ENCODE peak calls at places on chromosomes 4 and X, in ten cellular contexts. One of them, this sample, is unnamed.

GRCh38 chr4:73776363-73776762 is 36.0 kb downstream of the CXCL8 start:
- DNase-seq in WERI-Rb-1: no peak
- DNase-seq in ovary: no peak
- DNase-seq in H1: no peak
- DNase-seq in BE2C: no peak
- DNase-seq in right atrium auricular region: no peak
- DNase-seq in heart right ventricle: peak; percentile 55
- DNase-seq in lower lobe of right lung: no peak
- DNase-seq in suprapubic skin: no peak
- DNase-seq in HCT116: no peak
- DNase-seq in this sample: peak; percentile 67

GRCh38 chr4:131459430-131460101 is 1689.5 kb upstream of the PCDH10 start:
- DNase-seq in WERI-Rb-1: no peak
- DNase-seq in ovary: no peak
- DNase-seq in H1: no peak
- DNase-seq in BE2C: no peak
- DNase-seq in right atrium auricular region: no peak
- DNase-seq in heart right ventricle: no peak
- DNase-seq in lower lobe of right lung: no peak
- DNase-seq in suprapubic skin: no peak
- DNase-seq in HCT116: no peak
- DNase-seq in this sample: no peak

GRCh38 chr4:155908187-155909139 is 5.0 kb downstream of the TDO2 start:
- DNase-seq in WERI-Rb-1: no peak
- DNase-seq in ovary: no peak
- DNase-seq in H1: no peak
- DNase-seq in BE2C: no peak
- DNase-seq in right atrium auricular region: no peak
- DNase-seq in heart right ventricle: no peak
- DNase-seq in lower lobe of right lung: no peak
- DNase-seq in suprapubic skin: no peak
- DNase-seq in HCT116: no peak
- DNase-seq in this sample: no peak

GRCh38 chrX:108439961-108440696 is 491 bp downstream of the COL4A5 start:
- DNase-seq in WERI-Rb-1: no peak
- DNase-seq in ovary: peak; percentile 42
- DNase-seq in H1: no peak
- DNase-seq in BE2C: no peak
- DNase-seq in right atrium auricular region: no peak
- DNase-seq in heart right ventricle: no peak
- DNase-seq in lower lobe of right lung: peak; percentile 30
- DNase-seq in suprapubic skin: no peak
- DNase-seq in HCT116: no peak
- DNase-seq in this sample: no peak

GRCh38 chr4:150343796-150344195 is 238.2 kb upstream of the MAB21L2 start:
- DNase-seq in WERI-Rb-1: no peak
- DNase-seq in ovary: no peak
- DNase-seq in H1: no peak
- DNase-seq in BE2C: no peak
- DNase-seq in right atrium auricular region: no peak
- DNase-seq in heart right ventricle: no peak
- DNase-seq in lower lobe of right lung: no peak
- DNase-seq in suprapubic skin: no peak
- DNase-seq in HCT116: no peak
- DNase-seq in this sample: no peak

GRCh38 chrX:150253946-150254615 is 109.0 kb upstream of the MAMLD1 start:
- DNase-seq in WERI-Rb-1: no peak
- DNase-seq in ovary: no peak
- DNase-seq in H1: no peak
- DNase-seq in BE2C: no peak
- DNase-seq in right atrium auricular region: peak; percentile 47
- DNase-seq in heart right ventricle: no peak
- DNase-seq in lower lobe of right lung: no peak
- DNase-seq in suprapubic skin: no peak
- DNase-seq in HCT116: no peak
- DNase-seq in this sample: no peak

GRCh38 chr4:31234494-31234893 is 514.3 kb downstream of the PCDH7 start:
- DNase-seq in WERI-Rb-1: peak; percentile 34
- DNase-seq in ovary: no peak
- DNase-seq in H1: peak; percentile 23
- DNase-seq in BE2C: no peak
- DNase-seq in right atrium auricular region: no peak
- DNase-seq in heart right ventricle: no peak
- DNase-seq in lower lobe of right lung: no peak
- DNase-seq in suprapubic skin: no peak
- DNase-seq in HCT116: peak; percentile 45
- DNase-seq in this sample: no peak

GRCh38 chrX:73289039-73289438 is 74.4 kb upstream of the NAP1L2 start:
- DNase-seq in WERI-Rb-1: peak; percentile 23
- DNase-seq in ovary: no peak
- DNase-seq in H1: peak; percentile 10
- DNase-seq in BE2C: peak; percentile 4
- DNase-seq in right atrium auricular region: no peak
- DNase-seq in heart right ventricle: no peak
- DNase-seq in lower lobe of right lung: no peak
- DNase-seq in suprapubic skin: no peak
- DNase-seq in HCT116: no peak
- DNase-seq in this sample: no peak

GRCh38 chrX:78118628-78119027 is 14.6 kb downstream of the PGK1 start:
- DNase-seq in WERI-Rb-1: no peak
- DNase-seq in ovary: no peak
- DNase-seq in H1: no peak
- DNase-seq in BE2C: no peak
- DNase-seq in right atrium auricular region: no peak
- DNase-seq in heart right ventricle: no peak
- DNase-seq in lower lobe of right lung: no peak
- DNase-seq in suprapubic skin: no peak
- DNase-seq in HCT116: no peak
- DNase-seq in this sample: no peak

GRCh38 chrX:7139202-7140081 is 8.1 kb upstream of the STS start:
- DNase-seq in WERI-Rb-1: no peak
- DNase-seq in ovary: no peak
- DNase-seq in H1: no peak
- DNase-seq in BE2C: no peak
- DNase-seq in right atrium auricular region: no peak
- DNase-seq in heart right ventricle: no peak
- DNase-seq in lower lobe of right lung: no peak
- DNase-seq in suprapubic skin: no peak
- DNase-seq in HCT116: no peak
- DNase-seq in this sample: no peak

GRCh38 chr4:168693750-168694470 is 197.1 kb downstream of the PALLD start:
- DNase-seq in WERI-Rb-1: no peak
- DNase-seq in ovary: no peak
- DNase-seq in H1: no peak
- DNase-seq in BE2C: no peak
- DNase-seq in right atrium auricular region: no peak
- DNase-seq in heart right ventricle: no peak
- DNase-seq in lower lobe of right lung: no peak
- DNase-seq in suprapubic skin: no peak
- DNase-seq in HCT116: no peak
- DNase-seq in this sample: no peak

GRCh38 chr4:84967292-84967651 is 782 bp upstream of the WDFY3 start:
- DNase-seq in WERI-Rb-1: no peak
- DNase-seq in ovary: no peak
- DNase-seq in H1: no peak
- DNase-seq in BE2C: no peak
- DNase-seq in right atrium auricular region: no peak
- DNase-seq in heart right ventricle: peak; percentile 16
- DNase-seq in lower lobe of right lung: no peak
- DNase-seq in suprapubic skin: no peak
- DNase-seq in HCT116: no peak
- DNase-seq in this sample: no peak

GRCh38 chrX:40209951-40210617 is 112.3 kb upstream of the BCOR start:
- DNase-seq in WERI-Rb-1: no peak
- DNase-seq in ovary: no peak
- DNase-seq in H1: no peak
- DNase-seq in BE2C: no peak
- DNase-seq in right atrium auricular region: no peak
- DNase-seq in heart right ventricle: no peak
- DNase-seq in lower lobe of right lung: no peak
- DNase-seq in suprapubic skin: no peak
- DNase-seq in HCT116: no peak
- DNase-seq in this sample: no peak

GRCh38 chr4:76783836-76784235 is 114.1 kb downstream of the SOWAHB start:
- DNase-seq in WERI-Rb-1: no peak
- DNase-seq in ovary: no peak
- DNase-seq in H1: no peak
- DNase-seq in BE2C: no peak
- DNase-seq in right atrium auricular region: no peak
- DNase-seq in heart right ventricle: no peak
- DNase-seq in lower lobe of right lung: no peak
- DNase-seq in suprapubic skin: no peak
- DNase-seq in HCT116: no peak
- DNase-seq in this sample: no peak

GRCh38 chr4:83996254-83996653 is 460.3 kb downstream of the GPAT3 start:
- DNase-seq in WERI-Rb-1: no peak
- DNase-seq in ovary: no peak
- DNase-seq in H1: no peak
- DNase-seq in BE2C: no peak
- DNase-seq in right atrium auricular region: no peak
- DNase-seq in heart right ventricle: no peak
- DNase-seq in lower lobe of right lung: no peak
- DNase-seq in suprapubic skin: no peak
- DNase-seq in HCT116: no peak
- DNase-seq in this sample: no peak

GRCh38 chrX:110021180-110022022 is 18.5 kb downstream of the TMEM164 start:
- DNase-seq in WERI-Rb-1: peak; percentile 81
- DNase-seq in ovary: no peak
- DNase-seq in H1: no peak
- DNase-seq in BE2C: no peak
- DNase-seq in right atrium auricular region: no peak
- DNase-seq in heart right ventricle: peak; percentile 25
- DNase-seq in lower lobe of right lung: no peak
- DNase-seq in suprapubic skin: no peak
- DNase-seq in HCT116: no peak
- DNase-seq in this sample: no peak

GRCh38 chrX:39133971-39134370 is 332.7 kb downstream of the MID1IP1 start:
- DNase-seq in WERI-Rb-1: peak; percentile 79
- DNase-seq in ovary: no peak
- DNase-seq in H1: peak; percentile 1
- DNase-seq in BE2C: peak; percentile 51
- DNase-seq in right atrium auricular region: no peak
- DNase-seq in heart right ventricle: no peak
- DNase-seq in lower lobe of right lung: no peak
- DNase-seq in suprapubic skin: no peak
- DNase-seq in HCT116: no peak
- DNase-seq in this sample: no peak
- TF ChIP-seq CTCF in WERI-Rb-1: peak; percentile 77
- TF ChIP-seq CTCF in ovary: no peak
- TF ChIP-seq CTCF in H1: peak; percentile 58
- TF ChIP-seq CTCF in BE2C: peak; percentile 52
- TF ChIP-seq CTCF in right atrium auricular region: no peak
- TF ChIP-seq CTCF in heart right ventricle: peak; percentile 19
- TF ChIP-seq CTCF in lower lobe of right lung: no peak
- TF ChIP-seq CTCF in suprapubic skin: no peak
- TF ChIP-seq CTCF in HCT116: peak; percentile 47
- TF ChIP-seq CTCF in this sample: peak; percentile 21

DNA sequence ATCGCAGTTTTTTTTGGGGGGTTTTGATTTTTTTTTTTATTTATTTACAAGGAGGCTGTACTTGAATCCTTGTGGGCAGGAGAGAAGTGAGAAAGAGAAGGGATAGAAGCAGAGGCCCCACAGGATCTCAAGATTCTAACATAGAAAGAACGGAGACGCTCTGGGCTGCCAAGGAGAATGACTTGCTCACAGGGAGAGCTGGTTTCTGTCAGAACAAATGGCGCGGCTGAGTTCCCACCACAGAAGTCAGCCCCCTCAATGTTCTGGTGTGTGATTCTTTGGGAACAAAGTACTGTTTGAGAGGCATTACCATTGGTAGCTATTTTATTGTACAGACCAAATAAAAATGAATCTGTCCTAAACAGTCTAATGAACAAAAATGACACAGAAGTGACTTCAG is 80.6 kb downstream of the ATXN3L start:
- DNase-seq in WERI-Rb-1: no peak
- DNase-seq in ovary: no peak
- DNase-seq in H1: no peak
- DNase-seq in BE2C: no peak
- DNase-seq in right atrium auricular region: no peak
- DNase-seq in heart right ventricle: no peak
- DNase-seq in lower lobe of right lung: no peak
- DNase-seq in suprapubic skin: no peak
- DNase-seq in HCT116: no peak
- DNase-seq in this sample: no peak
- H3K27me3 ChIP-seq in WERI-Rb-1: no peaks in the 10 kb centered on the region
- H3K27me3 ChIP-seq in ovary: no peaks in the 10 kb centered on the region
- H3K27me3 ChIP-seq in H1: no peaks in the 10 kb centered on the region
- H3K27me3 ChIP-seq in BE2C: no peaks in the 10 kb centered on the region
- H3K27me3 ChIP-seq in right atrium auricular region: no peaks in the 10 kb centered on the region
- H3K27me3 ChIP-seq in heart right ventricle: peaks cover 61% of the 10 kb centered on the region
- H3K27me3 ChIP-seq in lower lobe of right lung: no peaks in the 10 kb centered on the region
- H3K27me3 ChIP-seq in suprapubic skin: no peaks in the 10 kb centered on the region
- H3K27me3 ChIP-seq in HCT116: no peaks in the 10 kb centered on the region
- H3K27me3 ChIP-seq in this sample: no peaks in the 10 kb centered on the region

GRCh38 chrX:103376118-103376978 is at the start of gene BEX3:
- DNase-seq in WERI-Rb-1: peak; percentile 62
- DNase-seq in ovary: peak; percentile 84
- DNase-seq in H1: peak; percentile 56
- DNase-seq in BE2C: peak; percentile 76
- DNase-seq in right atrium auricular region: no peak
- DNase-seq in heart right ventricle: peak; percentile 28
- DNase-seq in lower lobe of right lung: peak; percentile 68
- DNase-seq in suprapubic skin: peak; percentile 77
- DNase-seq in HCT116: no peak
- DNase-seq in this sample: no peak
- TF ChIP-seq CTCF in WERI-Rb-1: no peak
- TF ChIP-seq CTCF in ovary: no peak
- TF ChIP-seq CTCF in H1: no peak
- TF ChIP-seq CTCF in BE2C: no peak
- TF ChIP-seq CTCF in right atrium auricular region: no peak
- TF ChIP-seq CTCF in heart right ventricle: no peak
- TF ChIP-seq CTCF in lower lobe of right lung: no peak
- TF ChIP-seq CTCF in suprapubic skin: no peak
- TF ChIP-seq CTCF in HCT116: no peak
- TF ChIP-seq CTCF in this sample: no peak

GRCh38 chrX:68755726-68756125 is 73.1 kb upstream of the EFNB1 start:
- DNase-seq in WERI-Rb-1: no peak
- DNase-seq in ovary: no peak
- DNase-seq in H1: no peak
- DNase-seq in BE2C: no peak
- DNase-seq in right atrium auricular region: peak; percentile 23
- DNase-seq in heart right ventricle: no peak
- DNase-seq in lower lobe of right lung: no peak
- DNase-seq in suprapubic skin: no peak
- DNase-seq in HCT116: no peak
- DNase-seq in this sample: no peak
- H3K27me3 ChIP-seq in WERI-Rb-1: peaks cover 52% of the 10 kb centered on the region
- H3K27me3 ChIP-seq in ovary: no peaks in the 10 kb centered on the region
- H3K27me3 ChIP-seq in H1: no peaks in the 10 kb centered on the region
- H3K27me3 ChIP-seq in BE2C: no peaks in the 10 kb centered on the region
- H3K27me3 ChIP-seq in right atrium auricular region: no peaks in the 10 kb centered on the region
- H3K27me3 ChIP-seq in heart right ventricle: peaks cover 9% of the 10 kb centered on the region
- H3K27me3 ChIP-seq in lower lobe of right lung: no peaks in the 10 kb centered on the region
- H3K27me3 ChIP-seq in suprapubic skin: no peaks in the 10 kb centered on the region
- H3K27me3 ChIP-seq in HCT116: no peaks in the 10 kb centered on the region
- H3K27me3 ChIP-seq in this sample: peaks cover 3% of the 10 kb centered on the region

GRCh38 chrX:135923353-135923752 is 29.8 kb downstream of the SAGE1 start:
- DNase-seq in WERI-Rb-1: no peak
- DNase-seq in ovary: no peak
- DNase-seq in H1: no peak
- DNase-seq in BE2C: no peak
- DNase-seq in right atrium auricular region: no peak
- DNase-seq in heart right ventricle: no peak
- DNase-seq in lower lobe of right lung: no peak
- DNase-seq in suprapubic skin: no peak
- DNase-seq in HCT116: peak; percentile 7
- DNase-seq in this sample: no peak
- TF ChIP-seq CTCF in WERI-Rb-1: peak; percentile 43
- TF ChIP-seq CTCF in ovary: no peak
- TF ChIP-seq CTCF in H1: no peak
- TF ChIP-seq CTCF in BE2C: peak; percentile 29
- TF ChIP-seq CTCF in right atrium auricular region: no peak
- TF ChIP-seq CTCF in heart right ventricle: no peak
- TF ChIP-seq CTCF in lower lobe of right lung: no peak
- TF ChIP-seq CTCF in suprapubic skin: no peak
- TF ChIP-seq CTCF in HCT116: peak; percentile 45
- TF ChIP-seq CTCF in this sample: peak; percentile 11